ENCODE peak calls at places on chromosomes 4 and X, in six cellular contexts. X is endodermal cell, E is neural progenitor cell, B is right lobe of liver, P is coronary artery, M is foreskin fibroblast. I is an unnamed sample.

GRCh38 chr4:145012841-145013240 is 85.2 kb downstream of the ANAPC10 start:
- DNase-seq in X (no peak), E (no peak), B (no peak), P (no peak), M (peak), I (no peak)

GRCh38 chr4:153519677-153520076 is 53.5 kb downstream of the TMEM131L start:
- DNase-seq in X (no peak), E (no peak), B (no peak), P (no peak), M (no peak), I (no peak)

GRCh38 chrX:140762061-140762460 is 52.5 kb downstream of the LINC00632 start:
- DNase-seq in X (peak), E (peak), B (peak), P (no peak), M (peak), I (no peak)

GRCh38 chr4:5186584-5187170 is 135.4 kb downstream of the STK32B start:
- DNase-seq in X (no peak), E (no peak), B (no peak), P (no peak), M (no peak), I (no peak)

GRCh38 chr4:173747537-173748257 is 217.7 kb upstream of the HAND2 start:
- DNase-seq in X (no peak), E (no peak), B (no peak), P (no peak), M (no peak), I (no peak)

GRCh38 chr4:56468097-56468422 is 643 bp downstream of the SRP72 start:
- DNase-seq in X (peak), E (peak), B (peak), P (no peak), M (peak), I (no peak)

GRCh38 chrX:56226980-56227379 is 5.2 kb upstream of the KLF8 start:
- DNase-seq in X (no peak), E (no peak), B (no peak), P (no peak), M (no peak), I (no peak)

GRCh38 chrX:46165411-46165810 is 379.8 kb downstream of the ZNF674 start:
- DNase-seq in X (no peak), E (no peak), B (no peak), P (no peak), M (peak), I (no peak)

GRCh38 chr4:10746371-10747143 is 62.0 kb upstream of the CLNK start:
- DNase-seq in X (no peak), E (no peak), B (no peak), P (no peak), M (peak), I (no peak)

GRCh38 chrX:79182616-79183015 is 38.1 kb downstream of the GPR174 start:
- DNase-seq in X (no peak), E (no peak), B (no peak), P (no peak), M (no peak), I (peak)

GRCh38 chrX:1292581-1293310 is 24.1 kb downstream of the CSF2RA start:
- DNase-seq in X (no peak), E (no peak), B (no peak), P (no peak), M (no peak), I (no peak)

GRCh38 chrX:129690435-129690834 is 35.7 kb upstream of the APLN start:
- DNase-seq in X (no peak), E (no peak), B (no peak), P (peak), M (peak), I (no peak)

GRCh38 chrX:47849776-47850175 is 13.1 kb downstream of the ZNF81 start:
- DNase-seq in X (no peak), E (no peak), B (no peak), P (no peak), M (peak), I (no peak)

GRCh38 chr4:7750508-7750907 is 189.2 kb downstream of the AFAP1 start:
- DNase-seq in X (no peak), E (no peak), B (no peak), P (no peak), M (no peak), I (no peak)

GRCh38 chrX:79413009-79413408 is 45.9 kb upstream of the ITM2A start:
- DNase-seq in X (no peak), E (peak), B (no peak), P (no peak), M (peak), I (no peak)

GRCh38 chrX:1452497-1453389 is at the start of gene ASMTL:
- DNase-seq in X (peak), E (peak), B (peak), P (peak), M (peak), I (peak)

GRCh38 chrX:71251456-71251973 is 2.4 kb downstream of the ZMYM3 start:
- DNase-seq in X (no peak), E (no peak), B (no peak), P (no peak), M (peak), I (no peak)

GRCh38 chrX:13283512-13283911 is 36.3 kb downstream of the ATXN3L start:
- DNase-seq in X (peak), E (peak), B (no peak), P (no peak), M (peak), I (no peak)

GRCh38 chrX:154304901-154305300 is 9.3 kb downstream of the TKTL1 start:
- DNase-seq in X (no peak), E (peak), B (no peak), P (no peak), M (no peak), I (no peak)
- TF ChIP-seq CTCF in X (no peak), E (no peak), B (no peak), P (no peak), M (no peak), I (no peak)

GRCh38 chrX:9354918-9355317 is 109.9 kb upstream of the TBL1X start:
- DNase-seq in X (no peak), E (no peak), B (no peak), P (no peak), M (no peak), I (no peak)

GRCh38 chrX:9351112-9351511 is 113.7 kb upstream of the TBL1X start:
- DNase-seq in X (no peak), E (no peak), B (no peak), P (no peak), M (no peak), I (no peak)

GRCh38 chrX:9352243-9352642 is 112.6 kb upstream of the TBL1X start:
- DNase-seq in X (no peak), E (no peak), B (no peak), P (no peak), M (no peak), I (no peak)

GRCh38 chrX:9355739-9356138 is 109.1 kb upstream of the TBL1X start:
- DNase-seq in X (no peak), E (no peak), B (no peak), P (no peak), M (no peak), I (no peak)

GRCh38 chrX:9352683-9353430 is 112.0 kb upstream of the TBL1X start:
- DNase-seq in X (no peak), E (no peak), B (no peak), P (no peak), M (peak), I (peak)
- H3K4me3 ChIP-seq in X (no peak), E (no peak), B (no peak), P (no peak), M (no peak), I (peak)

DNA sequence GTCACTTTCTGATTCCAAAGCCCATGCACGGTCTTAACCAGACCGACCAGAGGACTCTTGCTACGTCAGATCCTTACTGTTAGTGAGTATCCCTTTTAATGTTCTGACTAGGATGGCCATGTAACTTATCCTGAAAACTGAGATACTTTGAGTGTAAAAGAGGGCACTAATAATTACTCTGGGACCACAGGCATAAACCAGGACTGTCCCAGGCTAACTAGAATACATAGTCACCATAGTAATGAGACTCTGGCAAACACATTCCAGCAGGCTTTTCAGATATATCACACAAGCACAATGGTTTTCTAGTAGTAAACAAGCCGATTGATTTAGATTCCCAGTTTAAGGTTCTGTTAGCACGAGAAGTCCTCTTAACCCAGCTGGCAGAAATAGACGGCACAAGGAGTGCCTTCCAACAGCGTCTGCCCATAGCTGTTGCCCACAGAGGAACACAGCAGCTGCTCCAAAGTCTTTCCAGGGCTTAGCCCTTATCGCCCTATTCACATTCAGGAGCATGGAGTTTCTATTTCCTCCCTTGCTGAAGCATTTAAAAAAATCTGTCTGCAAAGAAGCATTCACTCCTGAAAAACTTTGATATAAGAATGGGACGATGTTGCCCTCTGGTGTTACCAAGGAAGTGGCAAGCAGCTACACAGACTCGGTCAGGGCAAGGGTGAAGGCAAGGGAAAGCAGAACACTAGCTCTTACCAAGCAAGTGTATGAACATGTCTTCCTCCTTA is 92.4 kb downstream of the CXCL13 start:
- DNase-seq in X (peak), E (peak), B (peak), P (no peak), M (peak), I (no peak)
- TF ChIP-seq CTCF in X (peak), E (peak), B (peak), P (no peak), M (peak), I (peak)

GRCh38 chr4:66330125-66330524 is 659.8 kb upstream of the EPHA5 start:
- DNase-seq in X (no peak), E (no peak), B (no peak), P (no peak), M (no peak), I (no peak)
- H3K4me3 ChIP-seq in X (no peak), E (no peak), B (no peak), P (no peak), M (no peak), I (no peak)

GRCh38 chr4:178395798-178396197 is 953.6 kb upstream of the AGA start:
- DNase-seq in X (peak), E (peak), B (no peak), P (no peak), M (no peak), I (no peak)
- TF ChIP-seq CTCF in X (peak), E (peak), B (peak), P (no peak), M (no peak), I (no peak)

GRCh38 chrX:83892433-83892832 is 31.5 kb downstream of the CYLC1 start:
- DNase-seq in X (no peak), E (no peak), B (no peak), P (no peak), M (no peak), I (no peak)
- H3K4me3 ChIP-seq in X (no peak), E (no peak), B (no peak), P (no peak), M (no peak), I (no peak)

GRCh38 chr4:6681191-6681590 is 12.5 kb upstream of the S100P start:
- DNase-seq in X (no peak), E (no peak), B (no peak), P (no peak), M (no peak), I (no peak)
- TF ChIP-seq CTCF in X (no peak), E (no peak), B (peak), P (no peak), M (no peak), I (peak)

DNA sequence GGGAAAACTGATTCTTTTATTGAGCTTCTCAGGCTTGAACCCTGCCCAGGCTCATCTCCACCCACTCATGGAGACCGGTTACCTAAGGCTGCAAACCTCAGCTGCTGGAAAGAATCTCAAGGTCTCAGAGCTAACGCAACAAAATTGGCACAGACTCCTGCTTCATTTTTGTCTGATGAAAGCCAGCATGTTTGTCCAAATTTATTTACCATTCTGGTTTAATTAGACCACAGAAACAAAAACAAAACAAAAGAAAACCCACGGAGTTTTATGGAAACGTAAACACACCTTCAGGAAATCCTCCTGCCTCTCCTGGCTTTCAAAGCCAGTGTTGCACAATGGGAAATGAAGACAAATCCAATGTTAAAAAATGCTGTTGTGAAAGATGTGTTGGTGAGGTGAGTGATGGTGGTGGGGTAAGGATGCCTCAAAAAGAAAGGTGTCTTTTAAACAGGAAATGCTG is 56.4 kb upstream of the PDLIM3 start:
- DNase-seq in X (no peak), E (no peak), B (no peak), P (no peak), M (no peak), I (no peak)
- H3K4me3 ChIP-seq in X (no peak), E (no peak), B (no peak), P (peak), M (no peak), I (no peak)

I was measured in GM06990.